ENCODE peak calls at places on chromosomes 3 and 15, in four cellular contexts. J is GM23338, L is HCT116, Q is endothelial cell of umbilical vein. O is an unnamed sample.

GRCh38 chr3:21417991-21418390 is 333.0 kb downstream of the ZNF385D start:
- DNase-seq in L (no peak), Q (no peak), J (no peak), O (no peak)

GRCh38 chr15:43239732-43240491 is 19.1 kb upstream of the EPB42 start:
- DNase-seq in Q (no peak), J (no peak), L (no peak), O (peak)

GRCh38 chr3:4292301-4292700 is 10.9 kb upstream of the SETMAR start:
- DNase-seq in J (no peak), Q (no peak), L (no peak), O (no peak)

GRCh38 chr15:35975941-35976340 is 430.0 kb upstream of the DPH6 start:
- DNase-seq in L (no peak), Q (no peak), J (no peak), O (no peak)

GRCh38 chr15:78241017-78241416 is 6.7 kb upstream of the ACSBG1 start:
- DNase-seq in J (peak), Q (peak), L (peak), O (peak)

GRCh38 chr3:71987828-71988227 is 202.9 kb upstream of the PROK2 start:
- DNase-seq in L (no peak), J (no peak), Q (peak), O (no peak)

GRCh38 chr15:74396445-74397238 is 29.2 kb upstream of the CYP11A1 start:
- DNase-seq in Q (no peak), J (no peak), L (peak), O (peak)

GRCh38 chr15:53979051-53979788 is 979 bp downstream of the UNC13C start:
- DNase-seq in L (no peak), Q (no peak), J (no peak), O (no peak)

GRCh38 chr3:29072626-29073025 is 208.2 kb upstream of the RBMS3 start:
- DNase-seq in Q (no peak), L (no peak), J (no peak), O (peak)

GRCh38 chr15:25864966-25865365 is 1.8 kb upstream of the ATP10A start:
- DNase-seq in J (no peak), Q (no peak), L (no peak), O (no peak)

GRCh38 chr3:7309707-7310106 is 448.8 kb downstream of the GRM7 start:
- DNase-seq in J (peak), Q (peak), L (no peak), O (peak)

GRCh38 chr3:154708554-154708953 is 278.6 kb upstream of the GPR149 start:
- DNase-seq in J (no peak), L (no peak), Q (no peak), O (no peak)

GRCh38 chr3:124867511-124867910 is 19.7 kb downstream of the ITGB5 start:
- DNase-seq in J (no peak), L (no peak), Q (no peak), O (no peak)

GRCh38 chr3:108125550-108126071 is 34.8 kb upstream of the CD47 start:
- DNase-seq in L (no peak), J (no peak), Q (peak), O (no peak)

GRCh38 chr15:57220220-57220619 is 156.1 kb upstream of the CGNL1 start:
- DNase-seq in L (no peak), J (no peak), Q (peak), O (no peak)

GRCh38 chr3:98322101-98322500 is 31.6 kb upstream of the OR5K4 start:
- DNase-seq in Q (no peak), J (no peak), L (no peak), O (no peak)

GRCh38 chr15:64536244-64536836 is 76.0 kb downstream of the ZNF609 start:
- DNase-seq in L (peak), Q (peak), J (no peak), O (peak)

GRCh38 chr3:19155375-19155774 is 7.1 kb downstream of the KCNH8 start:
- DNase-seq in L (no peak), J (no peak), Q (no peak), O (no peak)

GRCh38 chr3:10213156-10213792 is 35.0 kb upstream of the TATDN2 start:
- DNase-seq in L (no peak), Q (no peak), J (no peak), O (no peak)

GRCh38 chr15:98876461-98877369 is 130.9 kb downstream of the PGPEP1L start:
- DNase-seq in Q (no peak), J (no peak), L (no peak), O (no peak)

GRCh38 chr15:47991376-47991775 is 129.4 kb upstream of the SLC24A5 start:
- DNase-seq in L (no peak), Q (no peak), J (no peak), O (no peak)

GRCh38 chr15:81209635-81210034 is 13.0 kb downstream of the IL16 start:
- DNase-seq in Q (no peak), J (no peak), L (no peak), O (no peak)

GRCh38 chr3:192010490-192010889 is 549.5 kb downstream of the PYDC2 start:
- DNase-seq in J (no peak), L (no peak), Q (no peak), O (no peak)

GRCh38 chr15:44812029-44812517 is 75.7 kb downstream of the TRIM69 start:
- DNase-seq in J (no peak), Q (no peak), L (no peak), O (peak)

GRCh38 chr3:32816439-32817194 is 1.2 kb upstream of the TRIM71 start:
- DNase-seq in L (no peak), Q (peak), J (peak), O (peak)

GRCh38 chr3:33439421-33440327 is 531 bp downstream of the UBP1 start:
- DNase-seq in J (peak), L (no peak), Q (peak), O (peak)

GRCh38 chr3:119937229-119937628 is 155.3 kb downstream of the NR1I2 start:
- DNase-seq in Q (no peak), J (no peak), L (no peak), O (peak)

GRCh38 chr15:89837830-89838178 is 23.2 kb upstream of the ANPEP start:
- DNase-seq in Q (no peak), J (no peak), L (no peak), O (no peak)

GRCh38 chr15:34952481-34952880 is 17.1 kb downstream of the AQR start:
- DNase-seq in Q (peak), L (no peak), J (no peak), O (no peak)

GRCh38 chr3:171542976-171543375 is 82.8 kb upstream of the TNIK start:
- DNase-seq in L (no peak), J (peak), Q (peak), O (no peak)

GRCh38 chr3:119831022-119831421 is 49.1 kb downstream of the NR1I2 start:
- DNase-seq in L (no peak), Q (no peak), J (peak), O (no peak)

GRCh38 chr15:33534642-33535041 is 223.9 kb downstream of the RYR3 start:
- DNase-seq in L (no peak), Q (no peak), J (no peak), O (no peak)
- TF ChIP-seq EZH2 in L (no peak), Q (no peak), J (no peak), O (no peak)

DNA sequence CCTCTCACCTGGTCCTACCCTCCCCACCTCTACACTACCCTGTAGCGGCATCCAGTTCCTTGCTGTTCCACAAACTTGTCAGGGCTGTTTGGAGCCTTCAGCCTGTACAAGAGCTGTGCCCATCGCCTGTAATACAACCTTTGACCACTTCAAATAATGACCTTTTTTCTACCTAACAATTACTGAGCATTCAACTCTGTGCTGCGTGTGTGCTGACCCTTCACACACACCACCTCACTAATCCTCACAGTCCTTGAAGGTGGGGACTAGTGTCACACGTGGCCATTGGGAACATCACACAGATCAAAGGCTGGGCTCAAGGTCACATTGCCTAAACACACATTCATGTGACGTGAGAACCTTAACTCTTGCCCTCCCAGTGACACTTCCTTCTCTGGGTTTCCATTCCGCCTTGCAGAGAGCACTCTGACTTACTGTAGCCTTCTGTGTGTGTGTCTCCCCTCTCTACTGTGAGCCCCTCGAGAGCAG is 3.1 kb downstream of the C3orf20 start:
- DNase-seq in L (no peak), Q (no peak), J (peak), O (no peak)
- TF ChIP-seq CTCF in L (no peak), Q (no peak), J (no peak), O (no peak)

DNA sequence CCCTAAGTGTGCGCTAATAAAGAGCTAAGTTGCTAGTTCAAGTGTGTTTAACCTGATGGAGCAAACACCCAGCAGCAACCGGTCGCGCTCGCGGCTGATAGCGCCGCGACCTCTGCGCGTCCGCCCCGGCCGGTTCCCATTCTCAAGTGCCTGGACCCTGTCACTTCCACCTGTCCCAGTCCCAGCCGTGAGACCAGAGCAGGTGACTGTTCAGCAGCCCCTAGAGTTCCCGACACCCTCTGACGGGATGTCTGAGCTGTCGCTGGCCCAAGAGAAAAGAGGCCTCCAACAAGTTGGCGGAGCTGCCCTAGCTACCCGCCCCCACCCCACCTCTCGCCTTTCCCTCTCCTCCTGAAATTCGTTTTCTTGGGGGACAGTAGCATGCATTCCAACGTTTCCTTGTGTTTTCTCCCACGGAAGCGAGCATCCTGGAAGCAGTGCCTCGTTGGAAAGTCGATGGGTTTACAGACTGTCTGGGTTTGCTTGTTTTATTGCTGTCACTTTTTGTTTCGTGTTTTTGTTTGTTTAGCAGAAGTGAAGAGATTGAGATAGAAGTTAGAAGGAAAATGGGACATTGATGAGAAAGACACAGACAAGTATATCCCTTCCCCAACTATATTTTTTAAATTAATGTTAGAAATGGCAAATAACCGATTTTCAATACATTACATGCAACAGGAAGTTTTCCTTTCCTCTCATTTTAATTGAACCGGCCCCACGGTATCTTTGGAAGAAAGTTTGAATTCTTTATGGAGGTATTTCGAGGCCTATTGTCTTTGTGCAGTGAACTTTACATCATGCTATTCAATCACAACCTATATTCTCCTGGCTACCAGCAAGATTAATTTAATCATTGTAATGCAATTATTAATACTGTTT is 3.2 kb upstream of the MECOM start:
- DNase-seq in L (no peak), J (peak), Q (peak), O (no peak)
- TF ChIP-seq EZH2 in L (no peak), J (peak), Q (no peak), O (peak)

GRCh38 chr3:58996730-58997129 is 53.1 kb downstream of the CFAP20DC start:
- DNase-seq in Q (no peak), J (peak), L (no peak), O (no peak)

GRCh38 chr3:58993547-58993946 is 56.3 kb downstream of the CFAP20DC start:
- DNase-seq in Q (no peak), J (no peak), L (no peak), O (no peak)

GRCh38 chr3:58991623-58992022 is 58.2 kb downstream of the CFAP20DC start:
- DNase-seq in J (peak), Q (no peak), L (no peak), O (no peak)

GRCh38 chr3:58998476-58999117 is 51.2 kb downstream of the CFAP20DC start:
- DNase-seq in Q (peak), L (peak), J (no peak), O (peak)

DNA sequence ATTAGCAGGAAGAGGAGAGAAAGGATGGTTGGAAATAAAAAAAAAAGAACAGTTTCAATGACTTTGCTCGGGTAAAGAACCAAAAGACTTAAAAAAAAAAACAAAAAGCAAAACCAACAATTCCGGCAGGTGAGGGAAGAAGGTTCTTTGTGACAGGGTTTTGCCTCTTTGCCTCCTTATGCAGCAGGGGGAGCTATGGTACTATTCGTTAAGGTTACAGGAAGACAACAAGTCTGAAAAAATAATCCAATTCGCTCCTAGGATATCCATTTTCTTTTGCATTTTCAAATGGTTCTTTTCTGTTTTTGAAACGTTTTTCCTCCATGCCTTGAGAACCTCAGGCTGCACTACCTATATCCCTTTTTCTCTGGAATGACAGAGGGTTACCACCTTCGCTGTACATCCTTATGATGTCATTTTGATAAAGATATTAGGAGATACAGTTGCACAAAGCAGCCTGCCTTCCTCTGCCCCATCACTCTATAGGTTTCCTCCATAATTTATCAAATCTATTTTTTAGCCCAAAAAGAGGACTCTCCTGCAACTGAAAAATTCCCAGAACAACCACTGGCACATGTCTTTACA is 55.0 kb downstream of the CFAP20DC start:
- DNase-seq in L (peak), J (peak), Q (peak), O (peak)
- TF ChIP-seq CTCF in L (peak), J (peak), Q (peak), O (peak)

GRCh38 chr3:55483196-55484095 is 3.7 kb downstream of the WNT5A start:
- DNase-seq in J (peak), Q (no peak), L (no peak), O (no peak)
- TF ChIP-seq EZH2 in J (peak), Q (peak), L (no peak), O (no peak)

DNA sequence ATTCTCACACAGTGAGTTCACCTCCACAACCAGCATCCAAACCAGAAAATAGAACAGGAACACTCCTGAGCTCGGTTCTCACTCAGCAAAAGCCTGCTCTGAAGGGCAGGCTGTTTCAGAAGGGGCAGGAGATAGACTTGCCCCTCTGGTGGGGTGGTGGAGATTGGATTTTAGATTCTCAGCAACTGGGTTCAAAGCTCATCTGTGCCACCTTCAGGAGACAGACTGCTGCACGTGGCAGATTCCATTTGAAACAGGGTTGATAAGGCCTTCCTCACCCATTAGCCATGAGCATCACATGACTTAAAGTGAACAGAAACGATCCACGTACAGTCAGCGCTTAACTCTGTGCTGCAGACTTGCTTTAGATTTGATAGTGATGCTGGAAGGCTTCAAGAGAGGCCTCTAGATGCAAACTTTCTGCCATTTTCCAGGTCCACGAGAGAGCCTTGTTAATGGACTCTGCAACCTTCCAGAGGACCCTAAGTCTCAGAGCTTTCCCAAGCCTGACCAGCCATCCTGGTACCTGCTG is 35.0 kb upstream of the MGLL start:
- DNase-seq in L (no peak), J (no peak), Q (no peak), O (no peak)
- TF ChIP-seq CTCF in L (no peak), J (peak), Q (no peak), O (peak)

DNA sequence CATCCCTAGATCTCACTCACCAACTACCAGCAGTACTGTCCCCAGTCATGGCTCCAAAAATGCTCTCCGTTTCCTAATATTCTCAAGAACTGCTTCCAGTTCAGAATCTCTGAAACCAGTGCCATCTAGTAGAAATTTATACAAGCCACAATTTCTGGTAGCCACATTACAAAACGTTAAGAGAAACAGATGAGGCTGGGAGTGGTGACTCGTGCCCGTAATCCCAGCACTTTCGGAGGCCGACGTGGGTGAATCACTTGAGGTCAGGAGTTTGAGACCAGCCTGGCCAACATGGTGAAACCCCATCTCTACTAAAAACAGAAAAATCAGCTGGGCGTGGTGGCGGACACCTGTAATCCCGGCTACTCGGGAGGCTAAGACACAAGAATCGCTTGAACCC is 78.4 kb upstream of the RAD18 start:
- DNase-seq in Q (no peak), J (no peak), L (no peak), O (peak)
- TF ChIP-seq EZH2 in Q (no peak), J (no peak), L (no peak), O (no peak)

GRCh38 chr15:65682404-65682911 is 60.7 kb downstream of the SLC24A1 start:
- DNase-seq in J (no peak), Q (no peak), L (no peak), O (no peak)
- TF ChIP-seq CTCF in J (no peak), Q (no peak), L (no peak), O (no peak)

GRCh38 chr3:138946554-138947302 is at the start of the genes FOXL2 and FOXL2NB:
- DNase-seq in J (peak), Q (no peak), L (no peak), O (peak)

GRCh38 chr3:138944136-138944658 is 2.7 kb downstream of the FOXL2 start:
- DNase-seq in J (peak), Q (no peak), L (no peak), O (no peak)

GRCh38 chr3:138944842-138945645 is 1.9 kb downstream of the FOXL2 start:
- DNase-seq in L (no peak), Q (no peak), J (peak), O (no peak)

GRCh38 chr3:138947303-138948121 is 495 bp downstream of the FOXL2NB start:
- DNase-seq in L (no peak), Q (no peak), J (peak), O (no peak)

DNA sequence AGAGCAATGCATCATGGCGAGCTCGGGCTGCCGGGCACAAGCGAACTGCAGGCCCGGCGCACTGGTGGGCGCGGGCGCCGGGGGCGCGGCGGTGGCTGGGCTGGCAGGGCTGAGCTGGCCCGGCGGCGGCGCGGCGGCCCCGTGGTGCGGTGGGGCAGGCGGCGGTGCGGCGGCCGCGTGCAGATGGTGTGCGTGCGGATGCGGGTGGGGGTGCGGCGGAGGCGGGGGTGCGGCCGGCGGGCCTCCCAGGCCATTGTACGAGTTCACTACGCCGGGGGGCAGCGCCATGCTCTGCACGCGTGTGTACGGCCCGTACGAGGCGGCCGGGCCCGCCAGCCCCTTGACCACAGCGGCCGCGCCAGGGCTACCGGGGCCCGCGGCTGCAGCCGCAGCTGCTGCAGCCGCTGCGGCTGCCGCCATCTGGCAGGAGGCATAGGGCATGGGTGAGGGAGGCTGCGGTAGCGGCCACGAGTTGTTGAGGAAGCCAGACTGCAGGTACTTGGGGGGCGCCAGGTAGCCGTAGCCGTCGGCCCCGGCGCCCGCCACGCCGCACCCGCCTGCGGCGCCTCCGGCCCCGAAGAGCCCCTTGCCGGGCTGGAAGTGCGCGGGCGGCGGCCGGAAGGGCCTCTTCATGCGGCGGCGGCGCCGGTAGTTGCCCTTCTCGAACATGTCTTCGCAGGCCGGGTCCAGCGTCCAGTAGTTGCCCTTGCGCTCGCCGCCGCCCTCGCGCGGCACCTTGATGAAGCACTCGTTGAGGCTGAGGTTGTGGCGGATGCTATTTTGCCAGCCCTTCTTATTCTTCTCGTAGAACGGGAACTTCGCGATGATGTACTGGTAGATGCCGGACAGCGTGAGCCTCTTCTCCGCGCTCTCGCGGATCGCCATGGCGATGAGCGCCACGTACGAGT is 1.0 kb downstream of the FOXL2 start:
- DNase-seq in J (peak), Q (no peak), L (no peak), O (peak)
- TF ChIP-seq EZH2 in J (peak), Q (peak), L (no peak), O (no peak)